ENCODE peak calls at places on chromosomes 16 and 17, in eight cellular contexts. O is sigmoid colon, I is A549, F is H1, K is transverse colon, M is stomach, C is upper lobe of left lung, D is tibial nerve. B is an unnamed sample.

GRCh38 chr17:78705071-78705470 is 77.0 kb downstream of the CYTH1 start:
- DNase-seq in O (no peak), I (no peak), F (no peak), K (no peak), M (no peak), C (no peak), D (no peak), B (no peak)

GRCh38 chr16:70594569-70594968 is 51.8 kb upstream of the IL34 start:
- DNase-seq in O (no peak), I (no peak), F (no peak), K (no peak), M (peak), C (no peak), D (peak), B (peak)

GRCh38 chr17:73362697-73363096 is 50.9 kb upstream of the CDC42EP4 start:
- DNase-seq in O (no peak), I (no peak), F (peak), K (no peak), M (no peak), C (no peak), D (no peak), B (no peak)

GRCh38 chr17:18374216-18374615 is 3.4 kb upstream of the EVPLL start:
- DNase-seq in O (no peak), I (no peak), F (no peak), K (no peak), M (no peak), C (no peak), D (no peak), B (no peak)

GRCh38 chr17:17729620-17730249 is 48.5 kb downstream of the RAI1 start:
- DNase-seq in O (no peak), I (peak), F (peak), K (peak), M (peak), C (no peak), D (no peak), B (no peak)

GRCh38 chr17:64661731-64661980 is 451 bp downstream of the SMURF2 start:
- DNase-seq in O (no peak), I (no peak), F (no peak), K (no peak), M (no peak), C (no peak), D (peak), B (peak)

GRCh38 chr16:19589771-19590302 is 34.3 kb downstream of the VPS35L start:
- DNase-seq in O (no peak), I (no peak), F (no peak), K (no peak), M (no peak), C (no peak), D (no peak), B (peak)

GRCh38 chr17:81651692-81652091 is 4.7 kb downstream of the PDE6G start:
- DNase-seq in O (peak), I (peak), F (no peak), K (no peak), M (no peak), C (no peak), D (no peak), B (no peak)

GRCh38 chr17:79082311-79083190 is 7.9 kb downstream of the ENGASE start:
- DNase-seq in O (no peak), I (peak), F (peak), K (peak), M (peak), C (peak), D (no peak), B (no peak)

GRCh38 chr17:31581491-31581890 is 190.0 kb downstream of the RAB11FIP4 start:
- DNase-seq in O (no peak), I (no peak), F (no peak), K (no peak), M (peak), C (no peak), D (no peak), B (peak)

GRCh38 chr17:20223808-20224328 is 214.7 kb downstream of the SPECC1 start:
- DNase-seq in O (no peak), I (no peak), F (peak), K (no peak), M (no peak), C (no peak), D (no peak), B (no peak)

GRCh38 chr17:2707721-2708584 is 3.6 kb downstream of the CLUH start:
- DNase-seq in O (peak), I (peak), F (peak), K (peak), M (peak), C (peak), D (no peak), B (no peak)

GRCh38 chr17:52546493-52546892 is 388.0 kb upstream of the CA10 start:
- DNase-seq in O (no peak), I (no peak), F (no peak), K (no peak), M (no peak), C (no peak), D (no peak), B (no peak)

GRCh38 chr17:27545562-27546229 is 85.3 kb upstream of the LGALS9 start:
- DNase-seq in O (no peak), I (no peak), F (no peak), K (no peak), M (no peak), C (no peak), D (no peak), B (no peak)

GRCh38 chr16:88514526-88514925 is 55.7 kb upstream of the ZC3H18 start:
- DNase-seq in O (no peak), I (no peak), F (no peak), K (no peak), M (no peak), C (no peak), D (no peak), B (no peak)

GRCh38 chr17:42153919-42154491 is 784 bp downstream of the RAB5C start:
- DNase-seq in O (no peak), I (no peak), F (no peak), K (no peak), M (no peak), C (no peak), D (no peak), B (no peak)

GRCh38 chr17:52212851-52213250 is 54.3 kb upstream of the CA10 start:
- DNase-seq in O (no peak), I (no peak), F (no peak), K (no peak), M (no peak), C (no peak), D (no peak), B (no peak)

GRCh38 chr16:84351630-84352029 is 16.7 kb upstream of the ATP2C2 start:
- DNase-seq in O (no peak), I (no peak), F (no peak), K (peak), M (no peak), C (no peak), D (no peak), B (no peak)

GRCh38 chr17:700504-701094 is 14.0 kb downstream of the VPS53 start:
- DNase-seq in O (no peak), I (peak), F (no peak), K (no peak), M (no peak), C (no peak), D (no peak), B (no peak)

GRCh38 chr17:76577876-76578275 is 7.8 kb downstream of the ST6GALNAC2 start:
- DNase-seq in O (no peak), I (no peak), F (no peak), K (no peak), M (no peak), C (no peak), D (no peak), B (no peak)

GRCh38 chr17:78206298-78206697 is 7.8 kb upstream of the BIRC5 start:
- DNase-seq in O (no peak), I (no peak), F (no peak), K (no peak), M (no peak), C (no peak), D (no peak), B (no peak)

GRCh38 chr17:64192588-64192987 is 62.6 kb upstream of the ERN1 start:
- DNase-seq in O (no peak), I (no peak), F (no peak), K (no peak), M (no peak), C (no peak), D (no peak), B (no peak)

GRCh38 chr16:4682616-4683254 is 10.6 kb upstream of the NUDT16L1 start:
- DNase-seq in O (peak), I (no peak), F (peak), K (no peak), M (peak), C (peak), D (no peak), B (peak)

GRCh38 chr17:31660684-31661083 is 198.4 kb downstream of the COPRS start:
- DNase-seq in O (no peak), I (no peak), F (no peak), K (no peak), M (no peak), C (no peak), D (no peak), B (no peak)

GRCh38 chr16:14629919-14630619 is at the start of gene PARN:
- DNase-seq in O (peak), I (peak), F (peak), K (peak), M (peak), C (peak), D (peak), B (peak)

GRCh38 chr17:68384941-68385340 is 72.4 kb downstream of the WIPI1 start:
- DNase-seq in O (peak), I (no peak), F (no peak), K (no peak), M (no peak), C (no peak), D (no peak), B (no peak)

GRCh38 chr17:9371019-9371418 is 204.6 kb downstream of the STX8 start:
- DNase-seq in O (no peak), I (peak), F (no peak), K (no peak), M (no peak), C (no peak), D (no peak), B (no peak)

GRCh38 chr17:42653179-42654124 is 5.6 kb upstream of the TUBG2 start:
- DNase-seq in O (peak), I (no peak), F (peak), K (peak), M (no peak), C (peak), D (peak), B (peak)

GRCh38 chr17:65020284-65020683 is 36.3 kb downstream of the GNA13 start:
- DNase-seq in O (no peak), I (no peak), F (no peak), K (no peak), M (no peak), C (no peak), D (no peak), B (no peak)

GRCh38 chr16:84724619-84725307 is 25.0 kb downstream of the USP10 start:
- DNase-seq in O (no peak), I (no peak), F (no peak), K (no peak), M (no peak), C (no peak), D (no peak), B (no peak)

GRCh38 chr16:83137894-83138293 is 511.1 kb downstream of the CDH13 start:
- DNase-seq in O (no peak), I (no peak), F (no peak), K (no peak), M (no peak), C (no peak), D (no peak), B (no peak)

GRCh38 chr16:75710344-75710743 is 9.1 kb upstream of the DUXB start:
- DNase-seq in O (no peak), I (no peak), F (no peak), K (no peak), M (no peak), C (no peak), D (no peak), B (no peak)

GRCh38 chr16:88569614-88569984 is 604 bp upstream of the ZC3H18 start:
- DNase-seq in O (no peak), I (no peak), F (no peak), K (no peak), M (no peak), C (no peak), D (no peak), B (peak)

GRCh38 chr17:31309525-31309924 is 4.3 kb downstream of the EVI2B start:
- DNase-seq in O (no peak), I (no peak), F (no peak), K (no peak), M (no peak), C (no peak), D (no peak), B (no peak)

DNA sequence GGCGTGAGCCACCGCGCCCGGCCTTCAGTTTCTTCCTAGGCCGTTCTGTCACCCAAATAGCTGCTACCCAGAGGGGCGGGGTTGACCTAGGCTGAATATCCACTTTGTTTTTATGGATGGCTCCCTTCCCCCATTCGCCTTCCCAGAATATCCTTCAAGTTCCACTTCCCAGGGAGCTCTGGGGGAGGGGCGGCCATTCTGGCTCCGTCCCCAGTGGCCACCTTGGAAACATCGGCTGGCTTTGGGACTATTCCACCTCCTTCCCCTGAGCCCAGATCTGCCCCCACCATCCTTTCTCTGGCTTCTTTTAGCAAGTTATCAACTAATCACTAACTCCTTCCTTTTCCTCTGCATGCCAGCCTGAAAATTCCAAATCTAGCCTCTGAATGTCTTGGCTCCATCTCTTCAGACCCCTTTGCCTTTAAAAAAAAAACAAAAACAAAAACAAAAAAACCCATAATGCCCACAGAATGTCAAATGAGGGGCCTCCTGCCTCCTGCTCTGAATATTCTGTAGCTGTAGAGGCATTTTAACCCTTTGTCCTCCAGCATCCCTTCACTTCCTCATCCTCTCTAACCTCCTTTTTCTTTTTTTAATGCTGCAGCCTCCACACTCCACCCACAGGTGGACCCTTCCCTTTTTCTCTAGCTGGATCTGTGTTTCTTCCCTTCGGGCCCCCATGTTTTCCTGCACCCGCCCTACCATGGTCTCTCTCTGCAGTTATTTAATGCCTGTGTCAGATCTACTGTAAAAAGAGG is 6.4 kb downstream of the ATP1B2 start:
- DNase-seq in O (peak), I (no peak), F (peak), K (peak), M (no peak), C (no peak), D (no peak), B (peak)
- TF ChIP-seq EP300 in O (no peak), I (no peak), F (peak), K (no peak), M (no peak), C (no peak), D (no peak), B (no peak)

GRCh38 chr17:43813386-43813785 is 19.6 kb downstream of the MPP3 start:
- DNase-seq in O (peak), I (no peak), F (no peak), K (no peak), M (no peak), C (no peak), D (no peak), B (no peak)

GRCh38 chr17:43812396-43813265 is 20.3 kb downstream of the MPP3 start:
- DNase-seq in O (no peak), I (no peak), F (no peak), K (no peak), M (no peak), C (no peak), D (no peak), B (no peak)

GRCh38 chr17:43816336-43817320 is 16.3 kb downstream of the MPP3 start:
- DNase-seq in O (peak), I (no peak), F (no peak), K (no peak), M (no peak), C (no peak), D (no peak), B (no peak)

GRCh38 chr17:43814714-43815113 is 18.2 kb downstream of the MPP3 start:
- DNase-seq in O (no peak), I (no peak), F (no peak), K (no peak), M (no peak), C (no peak), D (no peak), B (no peak)

GRCh38 chr17:43814026-43814425 is 18.9 kb downstream of the MPP3 start:
- DNase-seq in O (peak), I (peak), F (peak), K (no peak), M (no peak), C (no peak), D (no peak), B (no peak)
- H3K27ac ChIP-seq in O (no peak), I (peak), F (no peak), K (no peak), M (no peak), C (no peak), D (no peak), B (no peak)

GRCh38 chr17:55418369-55419268 is 3.0 kb downstream of the MMD start:
- DNase-seq in O (no peak), I (no peak), F (no peak), K (no peak), M (no peak), C (no peak), D (no peak), B (no peak)

GRCh38 chr17:55420776-55421178 is 858 bp downstream of the MMD start:
- DNase-seq in O (peak), I (peak), F (peak), K (peak), M (peak), C (peak), D (peak), B (peak)

GRCh38 chr17:55423535-55423934 is 1.9 kb upstream of the MMD start:
- DNase-seq in O (no peak), I (no peak), F (no peak), K (no peak), M (no peak), C (no peak), D (no peak), B (no peak)

GRCh38 chr17:55420067-55420775 is 1.4 kb downstream of the MMD start:
- DNase-seq in O (no peak), I (no peak), F (no peak), K (no peak), M (peak), C (no peak), D (no peak), B (no peak)

DNA sequence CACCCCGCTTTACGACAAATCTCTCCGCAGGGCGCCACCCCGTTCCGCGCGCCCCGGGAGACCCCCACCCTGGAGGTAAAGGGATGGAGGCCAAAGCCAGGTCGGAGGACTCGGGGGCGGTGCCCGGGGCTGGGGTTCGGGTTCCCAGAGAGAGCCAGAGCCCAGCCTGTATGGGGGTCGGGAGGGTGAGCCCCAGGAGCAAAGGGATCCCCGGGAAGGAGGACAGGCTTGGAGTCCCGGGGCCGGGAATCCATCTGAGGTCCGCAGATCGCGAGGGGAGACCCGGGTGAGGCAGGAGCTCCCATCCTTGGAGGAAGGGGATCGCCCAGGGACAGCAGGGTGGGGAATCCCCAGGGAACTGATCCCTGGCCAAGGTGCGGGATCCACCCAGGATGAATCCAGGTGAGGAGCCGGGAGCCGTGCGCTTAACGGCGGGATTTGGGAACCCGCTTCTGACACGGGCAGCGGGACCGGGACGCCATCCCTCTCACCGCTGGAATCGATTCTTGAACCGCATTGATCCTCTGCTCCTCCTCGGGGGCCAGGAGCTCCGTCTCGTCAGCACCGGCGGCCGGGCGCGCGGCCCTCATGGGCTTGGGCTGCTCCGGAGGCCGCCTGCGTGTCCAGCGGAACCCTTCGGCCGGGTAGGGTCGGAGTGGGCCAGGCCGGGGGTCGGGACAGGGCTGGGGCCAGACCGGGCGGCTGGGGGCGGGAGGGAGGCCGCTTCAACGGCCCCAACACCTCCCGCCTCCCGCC is at the start of gene MMD:
- DNase-seq in O (peak), I (peak), F (peak), K (peak), M (no peak), C (peak), D (no peak), B (no peak)
- TF ChIP-seq POLR2A in O (peak), I (peak), F (no peak), K (peak), M (no peak), C (no peak), D (no peak), B (peak)

GRCh38 chr17:75048396-75048933 is 1.4 kb downstream of the KCTD2 start:
- DNase-seq in O (no peak), I (no peak), F (no peak), K (no peak), M (peak), C (no peak), D (no peak), B (no peak)
- TF ChIP-seq EP300 in O (no peak), I (no peak), F (no peak), K (no peak), M (no peak), C (no peak), D (no peak), B (no peak)

DNA sequence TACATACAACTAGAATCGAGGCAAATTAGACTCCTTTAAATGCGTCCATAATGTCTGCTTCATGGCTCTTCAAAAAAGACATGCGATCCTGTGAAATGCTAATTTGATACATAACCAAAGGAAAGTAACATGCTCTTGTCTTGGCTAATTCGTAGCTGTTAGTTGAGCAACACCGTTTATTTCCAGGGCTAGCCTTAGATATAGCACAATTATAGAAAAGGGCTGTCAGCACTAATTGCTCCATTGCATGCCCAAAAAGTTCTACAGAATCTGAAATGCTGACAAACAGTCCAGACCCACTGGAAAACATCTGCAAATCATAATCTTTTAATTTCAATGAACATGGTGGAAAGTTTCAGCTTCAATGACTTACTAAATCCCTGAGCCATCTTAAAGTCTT is 43.0 kb upstream of the NUDT7 start:
- DNase-seq in O (no peak), I (no peak), F (no peak), K (no peak), M (no peak), C (no peak), D (no peak), B (no peak)
- H3K27ac ChIP-seq in O (no peak), I (no peak), F (no peak), K (no peak), M (no peak), C (no peak), D (no peak), B (no peak)

GRCh38 chr17:39737761-39738567 is at the start of gene GRB7:
- DNase-seq in O (no peak), I (peak), F (peak), K (peak), M (peak), C (peak), D (no peak), B (no peak)
- TF ChIP-seq POLR2A in O (peak), I (no peak), F (no peak), K (peak), M (no peak), C (peak), D (no peak), B (no peak)

GRCh38 chr17:39946551-39947330 is 16.1 kb upstream of the GSDMA start:
- DNase-seq in O (no peak), I (no peak), F (no peak), K (no peak), M (no peak), C (no peak), D (no peak), B (no peak)
- TF ChIP-seq EP300 in O (no peak), I (no peak), F (no peak), K (no peak), M (no peak), C (no peak), D (no peak), B (no peak)

B was measured in ovary.